ENCODE peak calls at places on chromosome 9, in ten cellular contexts. One of them, this sample, is unnamed.

GRCh38 chr9:130137870-130138653 is 34.1 kb upstream of the NCS1 start:
- DNase-seq in psoas muscle: peak
- DNase-seq in GM20000: no peak
- DNase-seq in GM12865: no peak
- DNase-seq in transverse colon: no peak
- DNase-seq in fibroblast of lung: peak
- DNase-seq in GM10248: no peak
- DNase-seq in endothelial cell: no peak
- DNase-seq in hepatocyte: peak
- DNase-seq in breast epithelium: no peak
- DNase-seq in this sample: no peak

GRCh38 chr9:71269859-71270258 is 148.4 kb upstream of the TRPM3 start:
- DNase-seq in psoas muscle: no peak
- DNase-seq in GM20000: no peak
- DNase-seq in GM12865: no peak
- DNase-seq in transverse colon: no peak
- DNase-seq in fibroblast of lung: no peak
- DNase-seq in GM10248: no peak
- DNase-seq in endothelial cell: no peak
- DNase-seq in hepatocyte: no peak
- DNase-seq in breast epithelium: no peak
- DNase-seq in this sample: no peak

GRCh38 chr9:127132921-127133647 is 10.6 kb upstream of the ANGPTL2 start:
- DNase-seq in psoas muscle: peak
- DNase-seq in GM20000: no peak
- DNase-seq in GM12865: no peak
- DNase-seq in transverse colon: no peak
- DNase-seq in fibroblast of lung: peak
- DNase-seq in GM10248: no peak
- DNase-seq in endothelial cell: no peak
- DNase-seq in hepatocyte: peak
- DNase-seq in breast epithelium: no peak
- DNase-seq in this sample: no peak

GRCh38 chr9:132575005-132575609 is 7.3 kb upstream of the BARHL1 start:
- DNase-seq in psoas muscle: peak
- DNase-seq in GM20000: peak
- DNase-seq in GM12865: peak
- DNase-seq in transverse colon: peak
- DNase-seq in fibroblast of lung: peak
- DNase-seq in GM10248: peak
- DNase-seq in endothelial cell: peak
- DNase-seq in hepatocyte: peak
- DNase-seq in breast epithelium: peak
- DNase-seq in this sample: peak

GRCh38 chr9:76799481-76799880 is 35.2 kb downstream of the PCA3 start:
- DNase-seq in psoas muscle: no peak
- DNase-seq in GM20000: no peak
- DNase-seq in GM12865: no peak
- DNase-seq in transverse colon: no peak
- DNase-seq in fibroblast of lung: no peak
- DNase-seq in GM10248: no peak
- DNase-seq in endothelial cell: no peak
- DNase-seq in hepatocyte: peak
- DNase-seq in breast epithelium: no peak
- DNase-seq in this sample: no peak

GRCh38 chr9:132129535-132129934 is 32.3 kb upstream of the NTNG2 start:
- DNase-seq in psoas muscle: no peak
- DNase-seq in GM20000: no peak
- DNase-seq in GM12865: no peak
- DNase-seq in transverse colon: no peak
- DNase-seq in fibroblast of lung: no peak
- DNase-seq in GM10248: no peak
- DNase-seq in endothelial cell: no peak
- DNase-seq in hepatocyte: no peak
- DNase-seq in breast epithelium: no peak
- DNase-seq in this sample: no peak

GRCh38 chr9:135786146-135786690 is 84.2 kb downstream of the KCNT1 start:
- DNase-seq in psoas muscle: no peak
- DNase-seq in GM20000: no peak
- DNase-seq in GM12865: no peak
- DNase-seq in transverse colon: no peak
- DNase-seq in fibroblast of lung: no peak
- DNase-seq in GM10248: no peak
- DNase-seq in endothelial cell: no peak
- DNase-seq in hepatocyte: no peak
- DNase-seq in breast epithelium: no peak
- DNase-seq in this sample: no peak

GRCh38 chr9:137141976-137142936 is 3.3 kb downstream of the GRIN1 start:
- DNase-seq in psoas muscle: no peak
- DNase-seq in GM20000: no peak
- DNase-seq in GM12865: no peak
- DNase-seq in transverse colon: no peak
- DNase-seq in fibroblast of lung: no peak
- DNase-seq in GM10248: no peak
- DNase-seq in endothelial cell: no peak
- DNase-seq in hepatocyte: no peak
- DNase-seq in breast epithelium: no peak
- DNase-seq in this sample: no peak

GRCh38 chr9:88502552-88503034 is 32.4 kb upstream of the NXNL2 start:
- DNase-seq in psoas muscle: no peak
- DNase-seq in GM20000: no peak
- DNase-seq in GM12865: no peak
- DNase-seq in transverse colon: no peak
- DNase-seq in fibroblast of lung: no peak
- DNase-seq in GM10248: no peak
- DNase-seq in endothelial cell: no peak
- DNase-seq in hepatocyte: peak
- DNase-seq in breast epithelium: no peak
- DNase-seq in this sample: no peak
- TF ChIP-seq CTCF in psoas muscle: no peak
- TF ChIP-seq CTCF in GM20000: no peak
- TF ChIP-seq CTCF in GM12865: no peak
- TF ChIP-seq CTCF in transverse colon: no peak
- TF ChIP-seq CTCF in fibroblast of lung: no peak
- TF ChIP-seq CTCF in GM10248: no peak
- TF ChIP-seq CTCF in endothelial cell: no peak
- TF ChIP-seq CTCF in hepatocyte: no peak
- TF ChIP-seq CTCF in breast epithelium: no peak
- TF ChIP-seq CTCF in this sample: no peak

GRCh38 chr9:16310288-16311145 is 560.0 kb downstream of the BNC2 start:
- DNase-seq in psoas muscle: no peak
- DNase-seq in GM20000: no peak
- DNase-seq in GM12865: no peak
- DNase-seq in transverse colon: no peak
- DNase-seq in fibroblast of lung: no peak
- DNase-seq in GM10248: no peak
- DNase-seq in endothelial cell: no peak
- DNase-seq in hepatocyte: no peak
- DNase-seq in breast epithelium: no peak
- DNase-seq in this sample: no peak

GRCh38 chr9:16308645-16309044 is 561.8 kb downstream of the BNC2 start:
- DNase-seq in psoas muscle: no peak
- DNase-seq in GM20000: no peak
- DNase-seq in GM12865: no peak
- DNase-seq in transverse colon: no peak
- DNase-seq in fibroblast of lung: no peak
- DNase-seq in GM10248: no peak
- DNase-seq in endothelial cell: no peak
- DNase-seq in hepatocyte: no peak
- DNase-seq in breast epithelium: no peak
- DNase-seq in this sample: no peak

GRCh38 chr9:16304301-16304700 is 566.2 kb downstream of the BNC2 start:
- DNase-seq in psoas muscle: no peak
- DNase-seq in GM20000: no peak
- DNase-seq in GM12865: no peak
- DNase-seq in transverse colon: no peak
- DNase-seq in fibroblast of lung: no peak
- DNase-seq in GM10248: no peak
- DNase-seq in endothelial cell: no peak
- DNase-seq in hepatocyte: no peak
- DNase-seq in breast epithelium: no peak
- DNase-seq in this sample: no peak

GRCh38 chr9:16309350-16310271 is 560.9 kb downstream of the BNC2 start:
- DNase-seq in psoas muscle: peak
- DNase-seq in GM20000: no peak
- DNase-seq in GM12865: no peak
- DNase-seq in transverse colon: peak
- DNase-seq in fibroblast of lung: no peak
- DNase-seq in GM10248: no peak
- DNase-seq in endothelial cell: no peak
- DNase-seq in hepatocyte: peak
- DNase-seq in breast epithelium: no peak
- DNase-seq in this sample: no peak

GRCh38 chr9:16307626-16308195 is 562.8 kb downstream of the BNC2 start:
- DNase-seq in psoas muscle: no peak
- DNase-seq in GM20000: no peak
- DNase-seq in GM12865: no peak
- DNase-seq in transverse colon: no peak
- DNase-seq in fibroblast of lung: no peak
- DNase-seq in GM10248: no peak
- DNase-seq in endothelial cell: no peak
- DNase-seq in hepatocyte: no peak
- DNase-seq in breast epithelium: no peak
- DNase-seq in this sample: no peak
- TF ChIP-seq CTCF in psoas muscle: no peak
- TF ChIP-seq CTCF in GM20000: no peak
- TF ChIP-seq CTCF in GM12865: no peak
- TF ChIP-seq CTCF in transverse colon: no peak
- TF ChIP-seq CTCF in fibroblast of lung: no peak
- TF ChIP-seq CTCF in GM10248: no peak
- TF ChIP-seq CTCF in endothelial cell: no peak
- TF ChIP-seq CTCF in hepatocyte: no peak
- TF ChIP-seq CTCF in breast epithelium: no peak
- TF ChIP-seq CTCF in this sample: no peak

DNA sequence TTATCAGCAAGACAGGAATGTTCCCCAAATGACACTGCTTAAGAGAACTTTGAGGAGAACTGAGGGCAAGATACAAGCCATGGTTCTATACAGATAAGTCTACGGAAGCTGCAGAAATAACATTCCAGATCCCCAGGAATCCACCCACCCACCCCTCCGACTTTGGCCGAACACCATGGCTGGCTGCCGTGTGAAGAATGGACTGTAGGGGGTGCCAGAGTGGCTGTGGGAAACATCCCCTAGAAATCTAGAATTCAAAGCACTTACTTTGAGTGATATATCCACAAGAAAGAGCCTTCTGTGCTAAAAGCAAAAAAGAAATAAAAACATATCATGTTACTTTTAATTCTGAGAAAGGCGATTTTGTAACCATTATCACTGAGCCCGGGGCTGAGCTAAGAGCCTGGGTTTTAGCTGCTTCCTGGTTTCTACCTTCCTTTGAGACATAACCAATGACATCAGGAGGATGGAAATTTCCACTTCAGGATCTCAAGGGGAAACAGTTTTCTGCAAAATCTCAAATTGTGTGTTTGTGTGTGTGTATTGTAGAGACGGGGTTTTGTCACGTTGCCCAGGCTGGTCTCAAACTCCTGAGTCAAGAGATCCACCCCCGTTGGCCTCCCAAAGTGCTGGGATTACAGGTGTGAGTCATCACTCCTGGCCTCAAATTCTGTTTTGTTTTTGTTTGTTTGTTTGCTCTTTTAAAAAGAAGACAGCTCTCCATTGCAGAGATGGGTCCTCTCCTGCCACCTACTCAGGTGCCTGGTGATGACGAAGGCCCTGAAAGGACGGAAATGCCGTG is 36.4 kb downstream of the GGTA1 start:
- DNase-seq in psoas muscle: peak
- DNase-seq in GM20000: peak
- DNase-seq in GM12865: peak
- DNase-seq in transverse colon: peak
- DNase-seq in fibroblast of lung: peak
- DNase-seq in GM10248: no peak
- DNase-seq in endothelial cell: peak
- DNase-seq in hepatocyte: peak
- DNase-seq in breast epithelium: no peak
- DNase-seq in this sample: peak
- TF ChIP-seq CTCF in psoas muscle: peak
- TF ChIP-seq CTCF in GM20000: peak
- TF ChIP-seq CTCF in GM12865: peak
- TF ChIP-seq CTCF in transverse colon: peak
- TF ChIP-seq CTCF in fibroblast of lung: peak
- TF ChIP-seq CTCF in GM10248: peak
- TF ChIP-seq CTCF in endothelial cell: peak
- TF ChIP-seq CTCF in hepatocyte: peak
- TF ChIP-seq CTCF in breast epithelium: peak
- TF ChIP-seq CTCF in this sample: peak

GRCh38 chr9:113589407-113589806 is 125.9 kb downstream of the RGS3 start:
- DNase-seq in psoas muscle: peak
- DNase-seq in GM20000: no peak
- DNase-seq in GM12865: no peak
- DNase-seq in transverse colon: no peak
- DNase-seq in fibroblast of lung: no peak
- DNase-seq in GM10248: no peak
- DNase-seq in endothelial cell: peak
- DNase-seq in hepatocyte: no peak
- DNase-seq in breast epithelium: no peak
- DNase-seq in this sample: no peak

GRCh38 chr9:113588936-113589335 is 125.4 kb downstream of the RGS3 start:
- DNase-seq in psoas muscle: peak
- DNase-seq in GM20000: no peak
- DNase-seq in GM12865: no peak
- DNase-seq in transverse colon: no peak
- DNase-seq in fibroblast of lung: no peak
- DNase-seq in GM10248: no peak
- DNase-seq in endothelial cell: no peak
- DNase-seq in hepatocyte: no peak
- DNase-seq in breast epithelium: no peak
- DNase-seq in this sample: no peak

GRCh38 chr9:113590389-113590788 is 126.9 kb downstream of the RGS3 start:
- DNase-seq in psoas muscle: no peak
- DNase-seq in GM20000: no peak
- DNase-seq in GM12865: no peak
- DNase-seq in transverse colon: no peak
- DNase-seq in fibroblast of lung: no peak
- DNase-seq in GM10248: no peak
- DNase-seq in endothelial cell: no peak
- DNase-seq in hepatocyte: no peak
- DNase-seq in breast epithelium: no peak
- DNase-seq in this sample: no peak

GRCh38 chr9:113590991-113591898 is 127.7 kb downstream of the RGS3 start:
- DNase-seq in psoas muscle: peak
- DNase-seq in GM20000: peak
- DNase-seq in GM12865: peak
- DNase-seq in transverse colon: peak
- DNase-seq in fibroblast of lung: peak
- DNase-seq in GM10248: peak
- DNase-seq in endothelial cell: peak
- DNase-seq in hepatocyte: peak
- DNase-seq in breast epithelium: peak
- DNase-seq in this sample: peak

DNA sequence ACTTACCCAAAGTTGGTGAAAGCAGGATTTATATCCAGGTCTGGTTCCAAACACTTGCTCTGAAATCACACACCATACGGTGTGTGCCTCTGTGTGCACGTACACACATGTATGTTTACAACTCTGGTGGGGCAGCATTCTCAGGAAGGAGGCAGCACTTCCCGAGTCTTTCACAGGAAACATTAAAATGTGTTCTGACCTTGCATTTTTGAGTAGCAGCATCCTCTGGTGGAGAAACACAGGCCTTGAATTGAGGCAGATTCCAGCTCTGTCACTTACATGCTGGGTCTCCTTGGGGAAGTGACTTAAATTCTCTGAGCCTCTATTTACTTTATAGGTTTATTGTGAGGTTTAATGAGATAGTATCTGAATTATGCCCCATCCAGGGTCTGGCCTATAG is 126.4 kb downstream of the RGS3 start:
- DNase-seq in psoas muscle: peak
- DNase-seq in GM20000: no peak
- DNase-seq in GM12865: no peak
- DNase-seq in transverse colon: no peak
- DNase-seq in fibroblast of lung: peak
- DNase-seq in GM10248: no peak
- DNase-seq in endothelial cell: no peak
- DNase-seq in hepatocyte: peak
- DNase-seq in breast epithelium: no peak
- DNase-seq in this sample: no peak
- TF ChIP-seq CTCF in psoas muscle: peak
- TF ChIP-seq CTCF in GM20000: no peak
- TF ChIP-seq CTCF in GM12865: peak
- TF ChIP-seq CTCF in transverse colon: peak
- TF ChIP-seq CTCF in fibroblast of lung: peak
- TF ChIP-seq CTCF in GM10248: peak
- TF ChIP-seq CTCF in endothelial cell: no peak
- TF ChIP-seq CTCF in hepatocyte: peak
- TF ChIP-seq CTCF in breast epithelium: peak
- TF ChIP-seq CTCF in this sample: peak

This sample was measured in progenitor cell of endocrine pancreas.